ENCODE peak calls at places on chromosomes 13 and 19, in six cellular contexts. One of them, this sample, is unnamed.

GRCh38 chr19:53927745-53928144 is 18.7 kb downstream of the CACNG7 start:
- ATAC-seq in activated T-cell treated with anti-CD3 and anti-CD28 coated beads, Interleukin-2, amount 50 U/mL, for 4 hours: no peak
- ATAC-seq in HepG2: no peak
- ATAC-seq in lower lobe of right lung: no peak
- ATAC-seq in HCT116: no peak
- ATAC-seq in naive thymus-derived CD8-positive, alpha-beta T cell: no peak
- ATAC-seq in this sample: no peak

GRCh38 chr13:107827840-107828549 is 387.3 kb downstream of the LIG4 start:
- ATAC-seq in activated T-cell treated with anti-CD3 and anti-CD28 coated beads, Interleukin-2, amount 50 U/mL, for 4 hours: no peak
- ATAC-seq in HepG2: no peak
- ATAC-seq in lower lobe of right lung: no peak
- ATAC-seq in HCT116: no peak
- ATAC-seq in naive thymus-derived CD8-positive, alpha-beta T cell: no peak
- ATAC-seq in this sample: no peak

GRCh38 chr13:111046590-111047141 is 68.4 kb upstream of the ARHGEF7 start:
- ATAC-seq in activated T-cell treated with anti-CD3 and anti-CD28 coated beads, Interleukin-2, amount 50 U/mL, for 4 hours: no peak
- ATAC-seq in HepG2: peak
- ATAC-seq in lower lobe of right lung: peak
- ATAC-seq in HCT116: no peak
- ATAC-seq in naive thymus-derived CD8-positive, alpha-beta T cell: peak
- ATAC-seq in this sample: peak

GRCh38 chr13:97757807-97758206 is 195.7 kb upstream of the IPO5 start:
- ATAC-seq in activated T-cell treated with anti-CD3 and anti-CD28 coated beads, Interleukin-2, amount 50 U/mL, for 4 hours: no peak
- ATAC-seq in HepG2: no peak
- ATAC-seq in lower lobe of right lung: peak
- ATAC-seq in HCT116: no peak
- ATAC-seq in naive thymus-derived CD8-positive, alpha-beta T cell: no peak
- ATAC-seq in this sample: no peak

GRCh38 chr13:94711561-94712286 is 621 bp downstream of the SOX21 start:
- ATAC-seq in activated T-cell treated with anti-CD3 and anti-CD28 coated beads, Interleukin-2, amount 50 U/mL, for 4 hours: peak
- ATAC-seq in HepG2: no peak
- ATAC-seq in lower lobe of right lung: peak
- ATAC-seq in HCT116: no peak
- ATAC-seq in naive thymus-derived CD8-positive, alpha-beta T cell: peak
- ATAC-seq in this sample: no peak

GRCh38 chr19:11458236-11458900 is 22.5 kb downstream of the ELAVL3 start:
- ATAC-seq in activated T-cell treated with anti-CD3 and anti-CD28 coated beads, Interleukin-2, amount 50 U/mL, for 4 hours: no peak
- ATAC-seq in HepG2: no peak
- ATAC-seq in lower lobe of right lung: no peak
- ATAC-seq in HCT116: no peak
- ATAC-seq in naive thymus-derived CD8-positive, alpha-beta T cell: no peak
- ATAC-seq in this sample: no peak

GRCh38 chr19:12913871-12914690 is 5.0 kb downstream of the SYCE2 start:
- ATAC-seq in activated T-cell treated with anti-CD3 and anti-CD28 coated beads, Interleukin-2, amount 50 U/mL, for 4 hours: peak
- ATAC-seq in HepG2: peak
- ATAC-seq in lower lobe of right lung: peak
- ATAC-seq in HCT116: no peak
- ATAC-seq in naive thymus-derived CD8-positive, alpha-beta T cell: peak
- ATAC-seq in this sample: peak

GRCh38 chr13:34452831-34453230 is 489.2 kb upstream of the NBEA start:
- ATAC-seq in activated T-cell treated with anti-CD3 and anti-CD28 coated beads, Interleukin-2, amount 50 U/mL, for 4 hours: no peak
- ATAC-seq in HepG2: no peak
- ATAC-seq in lower lobe of right lung: no peak
- ATAC-seq in HCT116: no peak
- ATAC-seq in naive thymus-derived CD8-positive, alpha-beta T cell: no peak
- ATAC-seq in this sample: no peak

GRCh38 chr13:44692173-44692713 is 116.1 kb upstream of the TSC22D1 start:
- ATAC-seq in activated T-cell treated with anti-CD3 and anti-CD28 coated beads, Interleukin-2, amount 50 U/mL, for 4 hours: no peak
- ATAC-seq in HepG2: peak
- ATAC-seq in lower lobe of right lung: no peak
- ATAC-seq in HCT116: peak
- ATAC-seq in naive thymus-derived CD8-positive, alpha-beta T cell: no peak
- ATAC-seq in this sample: peak

GRCh38 chr13:34048652-34049051 is 230.7 kb downstream of the RFC3 start:
- ATAC-seq in activated T-cell treated with anti-CD3 and anti-CD28 coated beads, Interleukin-2, amount 50 U/mL, for 4 hours: no peak
- ATAC-seq in HepG2: no peak
- ATAC-seq in lower lobe of right lung: no peak
- ATAC-seq in HCT116: no peak
- ATAC-seq in naive thymus-derived CD8-positive, alpha-beta T cell: no peak
- ATAC-seq in this sample: no peak

GRCh38 chr13:98335721-98336120 is 158.7 kb upstream of the RNF113B start:
- ATAC-seq in activated T-cell treated with anti-CD3 and anti-CD28 coated beads, Interleukin-2, amount 50 U/mL, for 4 hours: no peak
- ATAC-seq in HepG2: no peak
- ATAC-seq in lower lobe of right lung: no peak
- ATAC-seq in HCT116: no peak
- ATAC-seq in naive thymus-derived CD8-positive, alpha-beta T cell: no peak
- ATAC-seq in this sample: no peak

GRCh38 chr13:100297413-100297812 is 208.5 kb downstream of the PCCA start:
- ATAC-seq in activated T-cell treated with anti-CD3 and anti-CD28 coated beads, Interleukin-2, amount 50 U/mL, for 4 hours: no peak
- ATAC-seq in HepG2: no peak
- ATAC-seq in lower lobe of right lung: no peak
- ATAC-seq in HCT116: no peak
- ATAC-seq in naive thymus-derived CD8-positive, alpha-beta T cell: no peak
- ATAC-seq in this sample: no peak

GRCh38 chr13:61128850-61129645 is 286.6 kb downstream of the PCDH20 start:
- ATAC-seq in activated T-cell treated with anti-CD3 and anti-CD28 coated beads, Interleukin-2, amount 50 U/mL, for 4 hours: no peak
- ATAC-seq in HepG2: no peak
- ATAC-seq in lower lobe of right lung: no peak
- ATAC-seq in HCT116: no peak
- ATAC-seq in naive thymus-derived CD8-positive, alpha-beta T cell: no peak
- ATAC-seq in this sample: no peak

GRCh38 chr13:113962975-113963374 is 10.9 kb downstream of the C13orf46 start:
- ATAC-seq in activated T-cell treated with anti-CD3 and anti-CD28 coated beads, Interleukin-2, amount 50 U/mL, for 4 hours: no peak
- ATAC-seq in HepG2: no peak
- ATAC-seq in lower lobe of right lung: no peak
- ATAC-seq in HCT116: no peak
- ATAC-seq in naive thymus-derived CD8-positive, alpha-beta T cell: no peak
- ATAC-seq in this sample: no peak

GRCh38 chr13:101623469-101624209 is 171.2 kb downstream of the ITGBL1 start:
- ATAC-seq in activated T-cell treated with anti-CD3 and anti-CD28 coated beads, Interleukin-2, amount 50 U/mL, for 4 hours: no peak
- ATAC-seq in HepG2: no peak
- ATAC-seq in lower lobe of right lung: no peak
- ATAC-seq in HCT116: no peak
- ATAC-seq in naive thymus-derived CD8-positive, alpha-beta T cell: no peak
- ATAC-seq in this sample: no peak

GRCh38 chr19:3908266-3909054 is 24.4 kb upstream of the NMRK2 start:
- ATAC-seq in activated T-cell treated with anti-CD3 and anti-CD28 coated beads, Interleukin-2, amount 50 U/mL, for 4 hours: no peak
- ATAC-seq in HepG2: peak
- ATAC-seq in lower lobe of right lung: no peak
- ATAC-seq in HCT116: no peak
- ATAC-seq in naive thymus-derived CD8-positive, alpha-beta T cell: no peak
- ATAC-seq in this sample: no peak

GRCh38 chr19:12834976-12835757 is 788 bp upstream of the RTBDN start:
- ATAC-seq in activated T-cell treated with anti-CD3 and anti-CD28 coated beads, Interleukin-2, amount 50 U/mL, for 4 hours: no peak
- ATAC-seq in HepG2: peak
- ATAC-seq in lower lobe of right lung: no peak
- ATAC-seq in HCT116: peak
- ATAC-seq in naive thymus-derived CD8-positive, alpha-beta T cell: peak
- ATAC-seq in this sample: no peak

GRCh38 chr13:51715613-51716012 is 88.3 kb downstream of the DHRS12 start:
- ATAC-seq in activated T-cell treated with anti-CD3 and anti-CD28 coated beads, Interleukin-2, amount 50 U/mL, for 4 hours: peak
- ATAC-seq in HepG2: no peak
- ATAC-seq in lower lobe of right lung: no peak
- ATAC-seq in HCT116: peak
- ATAC-seq in naive thymus-derived CD8-positive, alpha-beta T cell: no peak
- ATAC-seq in this sample: no peak

GRCh38 chr19:58399903-58400637 is 4.6 kb downstream of the RNF225 start:
- ATAC-seq in activated T-cell treated with anti-CD3 and anti-CD28 coated beads, Interleukin-2, amount 50 U/mL, for 4 hours: no peak
- ATAC-seq in HepG2: peak
- ATAC-seq in lower lobe of right lung: no peak
- ATAC-seq in HCT116: no peak
- ATAC-seq in naive thymus-derived CD8-positive, alpha-beta T cell: no peak
- ATAC-seq in this sample: no peak

GRCh38 chr19:50836543-50837195 is 3.3 kb upstream of the KLK15 start:
- ATAC-seq in activated T-cell treated with anti-CD3 and anti-CD28 coated beads, Interleukin-2, amount 50 U/mL, for 4 hours: no peak
- ATAC-seq in HepG2: peak
- ATAC-seq in lower lobe of right lung: no peak
- ATAC-seq in HCT116: no peak
- ATAC-seq in naive thymus-derived CD8-positive, alpha-beta T cell: no peak
- ATAC-seq in this sample: no peak

GRCh38 chr19:4976412-4977298 is 7.7 kb downstream of the KDM4B start:
- ATAC-seq in activated T-cell treated with anti-CD3 and anti-CD28 coated beads, Interleukin-2, amount 50 U/mL, for 4 hours: no peak
- ATAC-seq in HepG2: peak
- ATAC-seq in lower lobe of right lung: peak
- ATAC-seq in HCT116: no peak
- ATAC-seq in naive thymus-derived CD8-positive, alpha-beta T cell: no peak
- ATAC-seq in this sample: no peak

This sample was measured in stimulated activated memory B cell treated with anti-CD40 and anti-IgM and Interleukin-4, amounts not matched to agents 10 μg/mL and 1 μg/mL and 100 μg/mL, for 72 hours.